ENCODE peak calls at places on chromosomes 3 and 15, in six cellular contexts. O is H1, F is GM12878, H is K562, A is A549, J is HepG2. L is an unnamed sample.
A peak's percentile ranks its signal among the peaks of the same experiment; 100 is the strongest.

GRCh38 chr3:119559441-119559963 is at the start of gene CD80:
- DNase-seq in O (peak; percentile 62), H (peak; percentile 59), A (peak; percentile 79), F (peak; percentile 82), J (peak; percentile 45), L (no peak)

GRCh38 chr15:91861223-91861622 is 7.7 kb downstream of the SLCO3A1 start:
- DNase-seq in F (no peak), H (no peak), O (no peak), J (no peak), A (no peak), L (no peak)

GRCh38 chr15:97718509-97718908 is 242.0 kb upstream of the ARRDC4 start:
- DNase-seq in F (no peak), J (no peak), A (no peak), O (no peak), H (no peak), L (no peak)

GRCh38 chr3:62325896-62326295 is 47.5 kb downstream of the FEZF2 start:
- DNase-seq in O (no peak), H (no peak), J (no peak), A (peak; percentile 18), F (no peak), L (no peak)

GRCh38 chr15:78308422-78309021 is 9.1 kb upstream of the SKIC8 start:
- DNase-seq in O (peak; percentile 94), A (peak; percentile 77), J (peak; percentile 41), H (peak; percentile 73), F (no peak), L (peak; percentile 89)

GRCh38 chr3:49930922-49931321 is 1.3 kb upstream of the MON1A start:
- DNase-seq in F (no peak), J (peak; percentile 61), A (peak; percentile 37), O (peak; percentile 71), H (peak; percentile 66), L (no peak)

GRCh38 chr3:38473229-38473628 is 19.5 kb downstream of the ACVR2B start:
- DNase-seq in O (no peak), A (no peak), J (no peak), H (no peak), F (no peak), L (no peak)

GRCh38 chr3:8882171-8882593 is 81.1 kb downstream of the RAD18 start:
- DNase-seq in H (peak; percentile 36), J (no peak), F (no peak), O (no peak), A (no peak), L (no peak)

GRCh38 chr3:33779751-33780150 is 18.7 kb upstream of the PDCD6IP start:
- DNase-seq in J (no peak), O (no peak), F (no peak), A (no peak), H (no peak), L (no peak)

GRCh38 chr15:70100495-70101331 is 3.0 kb upstream of the TLE3 start:
- DNase-seq in A (peak; percentile 50), F (no peak), O (no peak), H (peak; percentile 45), J (peak; percentile 12), L (peak; percentile 63)

GRCh38 chr3:148389916-148390315 is 307.8 kb upstream of the AGTR1 start:
- DNase-seq in F (no peak), J (no peak), O (no peak), A (no peak), H (no peak), L (no peak)

GRCh38 chr3:31878231-31878838 is 102.7 kb downstream of the OSBPL10 start:
- DNase-seq in H (no peak), A (no peak), O (no peak), F (no peak), J (no peak), L (no peak)

GRCh38 chr3:100407977-100408532 is 6.7 kb downstream of the LNP1 start:
- DNase-seq in O (no peak), J (no peak), H (no peak), A (no peak), F (no peak), L (no peak)

GRCh38 chr3:8239718-8240698 is 261.6 kb upstream of the LMCD1 start:
- DNase-seq in A (peak; percentile 66), H (peak; percentile 44), J (peak; percentile 27), O (peak; percentile 49), F (no peak), L (peak; percentile 50)

GRCh38 chr3:151037746-151038145 is 47.7 kb upstream of the MED12L start:
- DNase-seq in H (no peak), O (no peak), F (no peak), A (peak; percentile 41), J (no peak), L (no peak)

GRCh38 chr3:139540686-139541085 is 1.1 kb upstream of the RBP1 start:
- DNase-seq in H (no peak), F (no peak), J (no peak), A (no peak), O (no peak), L (peak; percentile 46)

GRCh38 chr15:38069506-38069905 is 135.1 kb downstream of the TMCO5A start:
- DNase-seq in O (no peak), F (no peak), J (no peak), A (peak; percentile 49), H (no peak), L (peak; percentile 16)

GRCh38 chr15:22907161-22907950 is 68.9 kb downstream of the NIPA2 start:
- DNase-seq in O (no peak), H (no peak), F (no peak), J (no peak), A (no peak), L (no peak)

GRCh38 chr3:31016196-31016595 is 121.7 kb upstream of the GADL1 start:
- DNase-seq in H (no peak), F (no peak), A (no peak), O (no peak), J (no peak), L (no peak)

DNA sequence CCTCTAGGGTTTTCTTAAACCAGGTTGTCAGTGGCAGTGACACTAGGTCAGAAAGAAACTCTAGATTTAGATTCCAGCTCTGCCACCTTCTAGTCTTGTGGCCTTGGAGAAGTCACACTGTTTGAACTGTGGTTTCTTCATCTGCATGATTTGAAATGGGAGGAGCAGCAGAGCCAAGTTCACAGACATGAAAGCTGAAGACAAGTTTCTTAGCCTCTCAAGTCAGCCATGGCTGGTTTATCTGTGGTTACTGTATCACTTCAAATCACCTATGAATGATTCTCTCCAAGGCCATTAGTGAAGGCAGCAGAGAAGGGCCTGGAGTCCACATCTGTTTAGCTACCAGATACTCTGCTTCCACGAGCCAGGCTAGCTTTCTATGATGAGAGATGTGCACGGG is 15.6 kb downstream of the CLEC3B start:
- DNase-seq in H (no peak), F (peak; percentile 60), J (no peak), O (no peak), A (no peak), L (no peak)
- TF ChIP-seq CHD2 in H (no peak), F (no peak), J (no peak), O (no peak), A (no peak), L (no peak)

GRCh38 chr3:185199671-185200070 is 46.8 kb upstream of the C3orf70 start:
- DNase-seq in F (no peak), A (no peak), J (no peak), H (no peak), O (no peak), L (no peak)

GRCh38 chr3:185204894-185205293 is 49.0 kb downstream of the EHHADH start:
- DNase-seq in O (no peak), J (no peak), A (no peak), H (no peak), F (no peak), L (no peak)

GRCh38 chr3:185197071-185197470 is 44.2 kb upstream of the C3orf70 start:
- DNase-seq in O (no peak), A (no peak), J (no peak), F (no peak), H (no peak), L (no peak)

GRCh38 chr3:185195652-185196051 is 42.8 kb upstream of the C3orf70 start:
- DNase-seq in A (no peak), H (no peak), F (no peak), J (no peak), O (no peak), L (no peak)

GRCh38 chr3:185200639-185201038 is 47.8 kb upstream of the C3orf70 start:
- DNase-seq in O (no peak), A (no peak), F (no peak), J (no peak), H (peak; percentile 10), L (no peak)
- TF ChIP-seq CHD2 in O (no peak), A (no peak), F (no peak), J (no peak), H (no peak), L (no peak)

GRCh38 chr3:133937061-133937686 is 41.5 kb upstream of the RAB6B start:
- DNase-seq in J (no peak), F (no peak), H (no peak), O (peak; percentile 37), A (no peak), L (no peak)

GRCh38 chr3:133938770-133939495 is 43.3 kb upstream of the RAB6B start:
- DNase-seq in O (peak; percentile 36), H (no peak), A (no peak), J (no peak), F (no peak), L (no peak)

GRCh38 chr3:133939496-133939835 is 43.8 kb upstream of the RAB6B start:
- DNase-seq in H (no peak), F (no peak), J (no peak), O (peak; percentile 34), A (no peak), L (no peak)

GRCh38 chr3:133935843-133936825 is 40.5 kb upstream of the RAB6B start:
- DNase-seq in F (no peak), A (no peak), H (no peak), J (no peak), O (peak; percentile 26), L (no peak)

DNA sequence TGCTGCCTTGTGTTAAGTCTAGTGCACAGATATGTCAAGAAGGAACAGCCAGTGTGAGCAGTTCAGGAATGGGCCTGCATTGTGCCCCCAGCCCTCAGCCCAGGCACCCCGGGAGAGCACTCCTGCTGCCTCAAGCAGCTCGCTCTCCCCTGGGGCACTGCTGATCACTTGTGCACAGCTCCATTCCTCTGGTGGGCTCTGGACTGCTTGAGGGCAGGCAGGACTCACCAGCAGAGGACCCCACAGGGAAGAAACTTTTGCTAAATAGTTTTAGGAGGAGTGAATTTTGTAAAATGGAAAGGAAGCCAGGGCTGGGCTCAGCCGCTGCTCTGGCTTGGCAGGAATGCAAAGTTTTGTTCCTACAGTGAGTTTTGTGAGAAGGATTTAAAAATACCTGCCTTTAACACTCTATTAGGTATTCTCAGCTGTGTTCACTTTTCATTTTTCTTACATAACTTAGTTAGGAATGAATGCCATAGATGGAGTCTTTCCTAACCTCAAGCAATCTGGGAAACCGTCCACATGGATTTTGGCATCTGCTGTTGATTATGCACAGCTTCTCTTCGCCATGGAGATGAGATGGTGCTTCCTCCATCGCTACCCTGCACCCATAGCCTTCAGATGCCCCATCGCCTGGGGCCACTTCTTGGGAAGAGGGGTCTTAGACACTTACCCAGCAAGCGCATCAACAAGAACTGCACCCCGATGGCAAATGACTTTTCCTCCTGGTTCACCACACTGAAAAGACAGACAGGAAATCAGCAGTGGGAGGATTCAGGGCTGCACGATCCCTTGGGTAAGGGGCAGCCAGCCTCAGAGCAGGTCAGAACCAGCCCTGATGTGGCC is 42.3 kb upstream of the RAB6B start:
- DNase-seq in A (no peak), F (no peak), H (no peak), O (peak; percentile 40), J (no peak), L (no peak)
- TF ChIP-seq CHD2 in A (no peak), F (no peak), H (no peak), O (no peak), J (no peak), L (no peak)

DNA sequence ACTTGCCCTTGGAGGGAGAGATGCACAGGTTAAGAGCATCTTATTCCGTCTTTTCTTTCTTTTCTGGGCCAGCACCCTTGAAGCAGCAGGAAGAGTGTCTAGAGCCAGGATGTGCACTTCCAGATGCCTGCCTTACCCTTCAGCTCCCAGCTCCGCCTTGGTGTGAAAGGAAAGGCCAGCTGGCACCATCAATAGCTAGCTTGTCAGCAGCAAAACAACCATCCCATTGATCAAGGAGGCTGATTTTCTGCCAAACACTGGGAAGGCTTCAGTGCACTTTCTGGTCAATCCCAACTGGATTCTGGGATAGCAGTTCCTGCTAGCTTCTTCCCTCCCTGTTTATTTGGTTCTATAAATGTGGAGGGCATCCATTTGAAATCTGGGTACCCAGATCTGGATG is 110.9 kb upstream of the GALNT15 start:
- DNase-seq in H (no peak), A (no peak), J (no peak), O (no peak), F (no peak), L (no peak)
- TF ChIP-seq CHD2 in H (no peak), A (no peak), J (no peak), O (no peak), F (no peak), L (no peak)

L was measured in SK-N-SH.